ENCODE peak calls at places on chromosomes 11 and 22, in four cellular contexts. One of them, this sample, is unnamed.

GRCh38 chr22:36644333-36644757 is 59.2 kb downstream of the CACNG2 start:
- DNase-seq in HepG2: peak; percentile 51
- DNase-seq in A549: peak; percentile 69
- DNase-seq in IMR-90: peak; percentile 92
- DNase-seq in this sample: peak; percentile 38

GRCh38 chr22:20214853-20215252 is 53.3 kb downstream of the RTN4R start:
- DNase-seq in HepG2: no peak
- DNase-seq in A549: no peak
- DNase-seq in IMR-90: no peak
- DNase-seq in this sample: no peak

GRCh38 chr22:46561435-46561905 is 24.1 kb upstream of the CELSR1 start:
- DNase-seq in HepG2: peak; percentile 76
- DNase-seq in IMR-90: peak; percentile 23
- DNase-seq in A549: peak; percentile 77
- DNase-seq in this sample: peak; percentile 39

GRCh38 chr22:25766418-25766817 is 24.4 kb downstream of the MYO18B start:
- DNase-seq in A549: no peak
- DNase-seq in IMR-90: no peak
- DNase-seq in HepG2: no peak
- DNase-seq in this sample: no peak

GRCh38 chr22:32480238-32480637 is 5.6 kb downstream of the FBXO7 start:
- DNase-seq in HepG2: no peak
- DNase-seq in A549: no peak
- DNase-seq in IMR-90: no peak
- DNase-seq in this sample: no peak

GRCh38 chr11:81237139-81237538 is 1496.5 kb downstream of the FAM181B start:
- DNase-seq in A549: peak; percentile 37
- DNase-seq in HepG2: peak; percentile 49
- DNase-seq in IMR-90: peak; percentile 4
- DNase-seq in this sample: peak; percentile 12

GRCh38 chr11:125258626-125259025 is 94.1 kb downstream of the PKNOX2 start:
- DNase-seq in HepG2: no peak
- DNase-seq in A549: no peak
- DNase-seq in IMR-90: no peak
- DNase-seq in this sample: no peak

GRCh38 chr22:46457502-46458488 is 79.6 kb downstream of the CELSR1 start:
- DNase-seq in A549: no peak
- DNase-seq in HepG2: no peak
- DNase-seq in IMR-90: peak; percentile 64
- DNase-seq in this sample: no peak

GRCh38 chr11:14248577-14248976 is 110.4 kb downstream of the RRAS2 start:
- DNase-seq in A549: no peak
- DNase-seq in HepG2: no peak
- DNase-seq in IMR-90: no peak
- DNase-seq in this sample: no peak

GRCh38 chr11:61494341-61495038 is 14.1 kb upstream of the LRRC10B start:
- DNase-seq in IMR-90: no peak
- DNase-seq in A549: no peak
- DNase-seq in HepG2: no peak
- DNase-seq in this sample: no peak

GRCh38 chr11:13310443-13310842 is 32.9 kb downstream of the BMAL1 start:
- DNase-seq in IMR-90: no peak
- DNase-seq in A549: no peak
- DNase-seq in HepG2: no peak
- DNase-seq in this sample: no peak

GRCh38 chr11:2534957-2535672 is 90.3 kb downstream of the KCNQ1 start:
- DNase-seq in IMR-90: no peak
- DNase-seq in A549: no peak
- DNase-seq in HepG2: no peak
- DNase-seq in this sample: no peak

GRCh38 chr11:105022998-105023397 is at the start of gene CASP5:
- DNase-seq in HepG2: no peak
- DNase-seq in IMR-90: no peak
- DNase-seq in A549: no peak
- DNase-seq in this sample: no peak

GRCh38 chr22:45312415-45312814 is 2.7 kb downstream of the FAM118A start:
- DNase-seq in A549: no peak
- DNase-seq in IMR-90: no peak
- DNase-seq in HepG2: no peak
- DNase-seq in this sample: no peak

GRCh38 chr11:8363924-8364323 is 100.2 kb upstream of the LMO1 start:
- DNase-seq in IMR-90: no peak
- DNase-seq in A549: no peak
- DNase-seq in HepG2: no peak
- DNase-seq in this sample: no peak

GRCh38 chr11:120952503-120953229 is 71.2 kb upstream of the TBCEL start:
- DNase-seq in A549: peak; percentile 74
- DNase-seq in IMR-90: peak; percentile 64
- DNase-seq in HepG2: peak; percentile 64
- DNase-seq in this sample: peak; percentile 82

GRCh38 chr22:23289851-23290724 is 109.8 kb downstream of the BCR start:
- DNase-seq in HepG2: peak; percentile 80
- DNase-seq in IMR-90: peak; percentile 62
- DNase-seq in A549: peak; percentile 25
- DNase-seq in this sample: peak; percentile 86

GRCh38 chr11:105181100-105181499 is 41.5 kb upstream of the CARD18 start:
- DNase-seq in IMR-90: peak; percentile 76
- DNase-seq in HepG2: no peak
- DNase-seq in A549: no peak
- DNase-seq in this sample: no peak

GRCh38 chr11:112705148-112705547 is 256.1 kb upstream of the NCAM1 start:
- DNase-seq in IMR-90: no peak
- DNase-seq in A549: no peak
- DNase-seq in HepG2: no peak
- DNase-seq in this sample: no peak

GRCh38 chr11:57899378-57899777 is 124.3 kb upstream of the OR9Q1 start:
- DNase-seq in IMR-90: no peak
- DNase-seq in HepG2: no peak
- DNase-seq in A549: no peak
- DNase-seq in this sample: no peak

GRCh38 chr11:69013009-69013951 is at the start of gene MRGPRF:
- DNase-seq in A549: peak; percentile 30
- DNase-seq in HepG2: no peak
- DNase-seq in IMR-90: peak; percentile 91
- DNase-seq in this sample: no peak

GRCh38 chr11:60974726-60975125 is 3.2 kb downstream of the CD6 start:
- DNase-seq in A549: no peak
- DNase-seq in HepG2: no peak
- DNase-seq in IMR-90: no peak
- DNase-seq in this sample: no peak

GRCh38 chr11:63177872-63178271 is 33.9 kb upstream of the SLC22A24 start:
- DNase-seq in HepG2: no peak
- DNase-seq in IMR-90: no peak
- DNase-seq in A549: no peak
- DNase-seq in this sample: no peak

GRCh38 chr11:25860677-25861445 is 471.1 kb upstream of the ANO3 start:
- DNase-seq in A549: no peak
- DNase-seq in HepG2: no peak
- DNase-seq in IMR-90: peak; percentile 15
- DNase-seq in this sample: no peak

GRCh38 chr11:77130763-77131513 is 2.9 kb downstream of the MYO7A start:
- DNase-seq in HepG2: peak; percentile 82
- DNase-seq in IMR-90: peak; percentile 27
- DNase-seq in A549: no peak
- DNase-seq in this sample: no peak

DNA sequence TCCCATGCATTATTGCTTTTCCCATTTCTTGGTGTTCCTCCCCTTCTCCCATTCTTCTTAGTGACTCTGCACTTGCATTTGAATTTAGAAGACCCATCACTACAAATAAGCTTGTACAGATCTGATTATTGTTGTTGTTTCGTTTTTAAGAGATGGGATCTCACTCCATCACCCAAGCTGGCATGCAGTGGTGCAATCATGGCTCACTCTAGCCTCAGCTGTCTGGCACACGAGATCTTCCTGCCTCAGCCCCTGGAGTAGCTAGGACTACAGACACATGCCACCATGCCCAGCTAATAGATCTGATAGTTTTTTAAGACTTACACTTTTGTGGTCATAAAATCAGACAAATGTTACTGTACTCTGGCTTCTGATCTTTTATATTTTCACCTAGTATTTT is 252.1 kb downstream of the DDX10 start:
- DNase-seq in HepG2: no peak
- DNase-seq in IMR-90: no peak
- DNase-seq in A549: no peak
- DNase-seq in this sample: no peak
- TF ChIP-seq MAZ in HepG2: no peak
- TF ChIP-seq MAZ in IMR-90: no peak
- TF ChIP-seq MAZ in A549: no peak
- TF ChIP-seq MAZ in this sample: no peak

DNA sequence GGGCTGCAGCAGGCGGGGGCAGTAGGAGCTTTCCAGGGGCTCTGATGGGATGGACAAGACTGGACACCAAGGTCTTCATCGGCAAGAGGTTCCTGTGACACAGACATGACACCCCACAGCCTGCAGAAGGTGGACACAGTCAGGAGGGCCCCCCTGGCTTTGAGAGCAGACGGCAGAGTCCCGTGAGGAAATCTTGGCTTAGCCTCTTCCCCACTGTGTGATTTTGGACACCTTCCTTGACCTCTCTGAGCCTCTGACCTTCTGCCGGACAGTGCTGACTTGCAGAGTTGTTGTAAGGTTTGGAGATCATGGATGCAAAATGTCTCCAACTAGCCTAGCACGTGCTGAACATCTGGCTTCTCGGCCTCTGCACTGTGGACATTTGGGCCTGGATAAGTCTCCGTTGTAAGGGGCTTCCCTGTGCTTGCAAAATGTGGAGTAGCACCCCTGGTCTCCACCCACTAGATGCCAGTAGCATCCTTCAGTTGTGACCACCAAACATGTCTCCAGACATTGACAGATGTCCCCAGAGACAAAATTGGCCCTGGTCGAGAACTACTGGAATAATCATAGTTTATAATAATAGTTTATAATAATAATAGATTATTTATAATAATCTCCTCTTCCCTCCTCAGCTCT is 54.6 kb downstream of the MCM5 start:
- DNase-seq in IMR-90: no peak
- DNase-seq in A549: no peak
- DNase-seq in HepG2: no peak
- DNase-seq in this sample: no peak
- TF ChIP-seq MAZ in IMR-90: no peak
- TF ChIP-seq MAZ in A549: no peak
- TF ChIP-seq MAZ in HepG2: no peak
- TF ChIP-seq MAZ in this sample: no peak

DNA sequence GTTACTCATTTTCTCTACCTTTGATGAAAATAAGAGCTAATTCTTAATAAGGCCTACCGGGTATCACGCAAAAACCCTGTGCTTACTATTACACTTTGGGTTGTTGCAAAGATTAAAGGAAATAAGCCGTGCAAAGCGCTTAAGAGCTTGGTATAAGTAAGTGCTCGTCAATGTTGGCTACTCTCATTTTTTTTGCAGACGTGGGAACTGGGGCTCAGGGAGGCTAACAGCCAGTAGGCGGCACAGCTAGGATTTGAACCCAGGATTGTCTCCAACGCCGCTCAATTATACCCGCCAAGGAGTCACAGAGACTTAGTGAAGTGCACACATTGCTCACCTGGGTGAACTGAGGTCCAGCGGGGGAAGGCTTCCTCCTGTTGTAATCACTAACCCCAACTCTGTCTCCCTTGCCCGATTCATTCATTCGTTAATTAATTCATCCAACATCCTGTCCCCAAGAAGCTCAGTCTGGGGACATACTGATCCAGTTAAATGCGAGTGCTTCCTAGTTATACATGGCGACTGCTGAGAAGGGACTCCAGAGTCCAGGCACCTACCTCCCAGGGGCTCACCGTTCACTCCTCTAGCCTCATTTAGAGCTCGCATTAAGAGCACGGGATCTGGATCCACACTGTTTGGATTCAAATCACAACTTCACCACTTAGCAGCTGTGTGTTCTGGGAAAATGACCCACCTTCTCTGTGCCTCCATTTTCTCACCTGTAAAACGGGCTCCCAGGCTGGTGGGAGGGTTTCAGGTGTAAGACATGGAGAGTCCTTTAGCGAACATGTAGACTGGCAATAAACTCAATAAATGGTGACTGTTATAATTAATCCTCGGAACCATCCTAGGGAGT is 869 bp upstream of the MTFP1 start:
- DNase-seq in IMR-90: peak; percentile 28
- DNase-seq in A549: peak; percentile 30
- DNase-seq in HepG2: no peak
- DNase-seq in this sample: no peak
- TF ChIP-seq MAZ in IMR-90: no peak
- TF ChIP-seq MAZ in A549: no peak
- TF ChIP-seq MAZ in HepG2: no peak
- TF ChIP-seq MAZ in this sample: no peak

GRCh38 chr11:45768486-45768885 is 36.5 kb upstream of the SLC35C1 start:
- DNase-seq in IMR-90: no peak
- DNase-seq in HepG2: no peak
- DNase-seq in A549: no peak
- DNase-seq in this sample: no peak
- TF ChIP-seq MAZ in IMR-90: no peak
- TF ChIP-seq MAZ in HepG2: no peak
- TF ChIP-seq MAZ in A549: no peak
- TF ChIP-seq MAZ in this sample: no peak

DNA sequence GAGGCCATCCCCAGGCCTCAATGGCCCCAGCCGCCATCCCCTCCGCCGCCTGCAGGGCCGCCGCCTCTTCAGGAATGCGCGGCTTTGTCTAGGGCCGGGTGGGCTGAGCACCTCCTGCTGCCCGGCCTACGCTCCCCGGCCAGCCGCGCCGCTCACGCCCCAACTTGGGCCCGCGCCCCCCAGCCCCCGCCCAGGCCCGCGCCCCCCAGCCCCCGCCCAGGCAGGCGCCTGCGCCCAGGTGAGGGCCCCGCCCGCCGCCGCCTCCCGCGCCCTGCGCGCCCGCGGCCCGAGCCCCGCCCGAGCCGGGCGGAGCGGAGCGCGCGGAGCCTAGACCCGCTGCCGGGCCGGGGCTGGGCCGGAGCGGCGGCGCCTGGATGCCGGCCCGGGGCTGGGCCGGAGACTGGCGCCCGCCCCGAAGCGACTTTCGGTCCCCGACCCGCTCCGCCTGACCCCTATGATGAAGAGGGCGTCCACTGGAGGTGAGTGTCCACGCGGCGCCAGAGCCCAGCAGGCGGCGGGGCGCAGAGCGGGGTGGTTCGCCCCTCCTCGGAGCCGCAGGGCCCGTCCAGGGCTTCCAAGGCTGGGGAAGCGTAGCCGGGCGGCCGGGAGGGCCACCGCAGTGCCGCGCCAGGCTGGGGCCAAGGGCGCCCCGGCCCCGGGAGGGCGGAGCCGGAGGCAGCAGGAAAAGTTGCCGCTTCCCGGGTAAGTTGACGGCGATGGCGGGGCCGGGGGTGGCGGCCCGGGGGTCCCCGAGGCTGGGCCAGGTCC is 34.3 kb upstream of the PRODH start:
- DNase-seq in IMR-90: no peak
- DNase-seq in HepG2: no peak
- DNase-seq in A549: peak; percentile 34
- DNase-seq in this sample: peak; percentile 92
- TF ChIP-seq MAZ in IMR-90: no peak
- TF ChIP-seq MAZ in HepG2: no peak
- TF ChIP-seq MAZ in A549: no peak
- TF ChIP-seq MAZ in this sample: no peak